ENCODE peak calls at places on chromosomes 3 and 15, in six cellular contexts. I, A, H, F, V and B are unnamed samples.

GRCh38 chr3:71006810-71007785 is 576.4 kb downstream of the FOXP1 start:
- DNase-seq in I (peak; percentile 16), V (peak; percentile 51), A (no peak), F (peak; percentile 51), H (peak; percentile 24), B (peak; percentile 29)

GRCh38 chr3:15330031-15330596 is 2.3 kb downstream of the SH3BP5 start:
- DNase-seq in H (no peak), V (peak; percentile 56), F (peak; percentile 87), A (peak; percentile 71), I (no peak), B (no peak)

GRCh38 chr3:177646749-177647148 is 449.5 kb upstream of the TBL1XR1 start:
- DNase-seq in F (no peak), I (no peak), A (no peak), V (no peak), H (no peak), B (no peak)

GRCh38 chr15:78394981-78395619 is 42.9 kb upstream of the IREB2 start:
- DNase-seq in A (no peak), I (no peak), F (no peak), H (no peak), V (no peak), B (no peak)

GRCh38 chr3:58575986-58576652 is 1.1 kb downstream of the FAM107A start:
- DNase-seq in A (no peak), I (no peak), V (no peak), H (no peak), F (peak; percentile 53), B (no peak)

GRCh38 chr3:122793568-122794416 is at the start of gene HSPBAP1:
- DNase-seq in H (peak; percentile 94), F (peak; percentile 93), A (peak; percentile 90), I (peak; percentile 94), V (peak; percentile 92), B (peak; percentile 86)

GRCh38 chr15:62712455-62712839 is 330.1 kb upstream of the TPM1 start:
- DNase-seq in H (no peak), F (no peak), V (no peak), I (no peak), A (no peak), B (no peak)

GRCh38 chr3:190593075-190593474 is 79.2 kb downstream of the IL1RAP start:
- DNase-seq in V (no peak), H (no peak), A (no peak), F (no peak), I (no peak), B (no peak)

GRCh38 chr3:112681822-112682325 is 40.9 kb upstream of the CCDC80 start:
- DNase-seq in V (peak; percentile 69), H (no peak), F (peak; percentile 54), I (no peak), A (no peak), B (no peak)

GRCh38 chr15:69830425-69830824 is 267.3 kb downstream of the TLE3 start:
- DNase-seq in F (no peak), H (no peak), I (no peak), A (no peak), V (no peak), B (no peak)

GRCh38 chr3:127722104-127722784 is 49.5 kb downstream of the ABTB1 start:
- DNase-seq in I (no peak), H (no peak), V (no peak), F (no peak), A (peak; percentile 8), B (no peak)

DNA sequence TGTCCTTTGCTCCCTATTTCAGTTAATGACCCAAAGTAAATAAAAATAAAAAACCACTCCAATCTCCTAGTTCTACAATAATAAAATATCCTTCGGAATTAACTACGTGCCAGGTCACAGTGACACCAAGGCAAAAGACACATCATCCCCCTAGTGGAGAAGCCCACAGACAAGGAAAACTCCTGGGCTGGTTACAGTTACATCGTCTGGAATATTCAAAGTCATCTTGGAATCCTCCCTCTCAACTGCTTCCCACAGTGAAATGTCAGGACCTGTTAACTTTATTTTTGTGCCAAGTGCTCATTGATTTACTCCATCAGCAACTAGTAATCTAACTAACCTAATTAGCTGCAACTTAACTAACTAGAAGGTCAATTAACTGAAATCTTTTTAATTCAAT is 349.3 kb downstream of the MAGI1 start:
- DNase-seq in F (no peak), A (no peak), H (no peak), V (no peak), I (no peak), B (no peak)
- TF ChIP-seq CTCF in F (no peak), A (no peak), H (no peak), V (no peak), I (no peak), B (no peak)

GRCh38 chr3:50146316-50146901 is 8.7 kb upstream of the SEMA3F start:
- DNase-seq in A (no peak), I (no peak), F (no peak), H (no peak), V (no peak), B (no peak)
- TF ChIP-seq CTCF in A (no peak), I (no peak), F (no peak), H (no peak), V (no peak), B (no peak)

DNA sequence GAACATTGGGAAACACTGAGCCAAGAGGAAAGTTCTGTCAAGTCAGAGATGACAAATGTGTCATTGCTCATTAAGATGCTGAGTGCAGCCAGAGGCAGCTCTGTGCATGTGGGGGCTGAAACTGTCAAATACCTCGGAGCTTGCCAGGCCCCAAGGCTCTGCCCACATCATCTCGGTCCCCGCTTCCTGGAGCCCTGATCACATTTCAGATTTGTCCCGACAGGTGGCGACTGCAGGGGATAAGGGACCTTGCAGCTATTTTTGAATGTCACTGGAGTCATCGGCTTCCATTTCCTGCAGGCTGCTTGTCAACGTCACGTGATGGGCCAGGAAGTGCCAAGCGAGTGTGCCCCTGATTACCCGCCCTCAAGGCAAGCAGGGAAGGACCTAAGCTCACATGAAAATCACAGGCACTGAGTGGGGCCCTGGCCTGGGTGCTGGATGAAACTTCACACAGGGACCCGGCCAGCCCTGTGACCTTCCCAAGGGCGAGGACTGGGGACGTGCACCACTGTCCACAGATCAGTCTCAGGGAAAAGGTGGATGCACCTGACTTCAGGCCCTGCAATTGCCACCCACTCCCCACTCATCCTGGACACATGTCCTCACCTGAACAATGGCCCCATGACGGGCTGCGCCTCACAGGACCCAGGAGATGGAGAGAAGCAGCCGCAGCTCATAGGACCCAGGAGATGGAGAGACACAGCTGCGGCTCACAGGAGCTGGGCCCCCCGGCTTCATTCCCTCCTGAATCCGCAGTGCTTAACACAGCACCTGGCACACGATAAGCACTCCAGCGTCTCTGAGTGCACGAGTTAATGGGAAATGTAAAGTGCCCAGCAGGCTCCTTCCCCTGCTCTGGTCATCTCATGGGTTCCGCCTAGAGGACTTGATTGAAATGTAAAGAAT is 73.4 kb downstream of the NUP210 start:
- DNase-seq in H (no peak), V (no peak), F (peak; percentile 7), I (peak; percentile 51), A (no peak), B (no peak)
- TF ChIP-seq CTCF in H (no peak), V (no peak), F (no peak), I (no peak), A (no peak), B (no peak)

GRCh38 chr15:96583671-96584070 is 253.2 kb downstream of the NR2F2 start:
- DNase-seq in I (no peak), H (no peak), V (no peak), A (no peak), F (no peak), B (peak; percentile 44)

GRCh38 chr15:96586901-96587300 is 256.4 kb downstream of the NR2F2 start:
- DNase-seq in I (no peak), H (no peak), A (no peak), V (no peak), F (no peak), B (no peak)

GRCh38 chr15:96582473-96582872 is 252.0 kb downstream of the NR2F2 start:
- DNase-seq in H (no peak), F (no peak), A (no peak), I (no peak), V (no peak), B (no peak)

DNA sequence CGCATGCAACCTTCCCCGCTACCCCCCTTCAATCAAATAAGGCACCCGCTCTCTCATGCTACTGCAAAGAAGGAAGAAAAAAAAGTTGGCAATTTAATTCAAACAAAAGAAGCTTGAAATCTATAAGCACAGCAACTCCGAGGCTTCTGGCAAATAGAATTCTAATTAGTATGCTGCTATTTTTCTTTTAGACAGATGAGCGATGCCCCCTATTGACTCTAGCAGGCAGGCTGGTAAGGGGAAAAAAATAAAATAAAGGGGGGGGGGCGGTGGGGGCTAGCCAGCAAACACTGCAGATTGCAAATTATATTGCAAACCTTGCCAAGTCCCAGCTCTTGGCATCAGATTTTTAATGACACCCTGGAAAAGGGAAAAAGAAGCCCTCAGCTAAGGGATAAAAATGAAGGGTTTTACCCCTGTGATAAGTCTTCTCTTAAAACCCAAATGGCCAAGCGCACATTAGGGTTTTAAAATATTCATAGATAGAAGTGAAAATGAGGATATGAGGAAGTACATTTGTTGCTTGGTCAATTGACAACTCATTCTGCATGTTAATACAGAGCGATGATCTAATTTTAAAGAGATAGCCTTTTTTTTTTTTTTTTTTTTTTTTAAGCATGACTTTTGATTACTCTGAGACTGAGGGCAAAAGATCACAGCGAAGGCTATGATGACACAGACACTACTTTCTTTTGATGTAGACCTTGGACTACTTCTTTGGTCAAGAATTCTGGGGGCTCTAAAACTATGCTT is 255.3 kb downstream of the NR2F2 start:
- DNase-seq in H (no peak), F (peak; percentile 39), V (peak; percentile 41), A (no peak), I (no peak), B (no peak)
- TF ChIP-seq CTCF in H (no peak), F (peak; percentile 34), V (peak; percentile 33), A (no peak), I (no peak), B (peak; percentile 44)

GRCh38 chr15:26323564-26323963 is 449.3 kb downstream of the GABRB3 start:
- DNase-seq in A (no peak), F (no peak), I (no peak), V (no peak), H (no peak), B (no peak)
- TF ChIP-seq CTCF in A (no peak), F (no peak), I (no peak), V (no peak), H (no peak), B (no peak)